ENCODE peak calls at places on chromosomes 7 and 10, in four cellular contexts. H is GM23248, X is mammary epithelial cell, W is PC-3. N is an unnamed sample.
A peak's percentile ranks its signal among the peaks of the same experiment; 100 is the strongest.

GRCh38 chr10:6494934-6495592 is 85.0 kb downstream of the PRKCQ start:
- DNase-seq in H (peak; percentile 11), X (no peak), W (no peak), N (no peak)

GRCh38 chr10:124425227-124425962 is 6.7 kb upstream of the OAT start:
- DNase-seq in H (no peak), X (no peak), W (no peak), N (no peak)

GRCh38 chr10:24882047-24882698 is 70.2 kb downstream of the PRTFDC1 start:
- DNase-seq in H (peak; percentile 65), X (peak; percentile 24), W (no peak), N (peak; percentile 84)

GRCh38 chr10:102675887-102676616 is 31.8 kb downstream of the TRIM8 start:
- DNase-seq in H (peak; percentile 72), X (peak; percentile 38), W (peak; percentile 55), N (peak; percentile 97)

GRCh38 chr7:2312272-2312929 is 1.8 kb downstream of the SNX8 start:
- DNase-seq in H (no peak), X (no peak), W (no peak), N (no peak)

GRCh38 chr10:24849537-24850299 is 102.7 kb downstream of the PRTFDC1 start:
- DNase-seq in H (no peak), X (peak; percentile 73), W (peak; percentile 82), N (peak; percentile 55)

GRCh38 chr7:66301249-66301648 is 96.1 kb downstream of the TPST1 start:
- DNase-seq in H (no peak), X (no peak), W (no peak), N (peak; percentile 29)

GRCh38 chr7:27661776-27662489 is 750 bp downstream of the HIBADH start:
- DNase-seq in H (peak; percentile 62), X (peak; percentile 45), W (no peak), N (no peak)

GRCh38 chr7:98136423-98136822 is 29.8 kb downstream of the LMTK2 start:
- DNase-seq in H (no peak), X (no peak), W (no peak), N (no peak)

GRCh38 chr7:4939971-4940720 is 18.8 kb downstream of the MMD2 start:
- DNase-seq in H (no peak), X (no peak), W (no peak), N (no peak)

GRCh38 chr7:26457702-26458327 is 166.2 kb downstream of the SNX10 start:
- DNase-seq in H (peak; percentile 19), X (no peak), W (no peak), N (no peak)

GRCh38 chr7:149281508-149282330 is 19.7 kb downstream of the ZNF783 start:
- DNase-seq in H (no peak), X (no peak), W (no peak), N (no peak)

GRCh38 chr10:85648279-85648754 is 718.3 kb downstream of the GRID1 start:
- DNase-seq in H (no peak), X (peak; percentile 5), W (no peak), N (peak; percentile 12)

GRCh38 chr10:112373912-112374338 is at the start of gene ACSL5:
- DNase-seq in H (no peak), X (no peak), W (no peak), N (no peak)

GRCh38 chr7:158355456-158356065 is 232.1 kb downstream of the PTPRN2 start:
- DNase-seq in H (peak; percentile 24), X (no peak), W (peak; percentile 58), N (no peak)

GRCh38 chr7:20019757-20020432 is 197.3 kb downstream of the MACC1 start:
- DNase-seq in H (no peak), X (no peak), W (no peak), N (no peak)

GRCh38 chr7:46630031-46630430 is 709.0 kb upstream of the IGFBP3 start:
- DNase-seq in H (peak; percentile 23), X (no peak), W (no peak), N (peak; percentile 71)

GRCh38 chr7:2794836-2795636 is 49.1 kb downstream of the GNA12 start:
- DNase-seq in H (no peak), X (no peak), W (no peak), N (no peak)

GRCh38 chr7:2399848-2400587 is 3.4 kb upstream of the CHST12 start:
- DNase-seq in H (peak; percentile 97), X (peak; percentile 70), W (peak; percentile 88), N (peak; percentile 97)

GRCh38 chr10:123399276-123399839 is 245.2 kb downstream of the BUB3 start:
- DNase-seq in H (no peak), X (no peak), W (no peak), N (no peak)

GRCh38 chr7:44282601-44283171 is 42.7 kb downstream of the CAMK2B start:
- DNase-seq in H (no peak), X (no peak), W (no peak), N (no peak)

GRCh38 chr10:77431209-77431611 is 206.4 kb downstream of the KCNMA1 start:
- DNase-seq in H (no peak), X (no peak), W (peak; percentile 85), N (no peak)

GRCh38 chr10:2949948-2950354 is 117.4 kb upstream of the PFKP start:
- DNase-seq in H (peak; percentile 89), X (peak; percentile 25), W (peak; percentile 50), N (peak; percentile 85)

GRCh38 chr7:50718876-50719275 is 63.8 kb downstream of the GRB10 start:
- DNase-seq in H (no peak), X (no peak), W (peak; percentile 34), N (no peak)

GRCh38 chr10:123526356-123527079 is 139.6 kb upstream of the GPR26 start:
- DNase-seq in H (no peak), X (no peak), W (no peak), N (no peak)

GRCh38 chr10:63502832-63503231 is 18.4 kb upstream of the REEP3 start:
- DNase-seq in H (no peak), X (no peak), W (no peak), N (no peak)

GRCh38 chr7:102050864-102051460 is 233.5 kb downstream of the CUX1 start:
- DNase-seq in H (no peak), X (peak; percentile 73), W (no peak), N (no peak)

GRCh38 chr10:57663401-57663800 is 604.3 kb downstream of the IPMK start:
- DNase-seq in H (no peak), X (no peak), W (no peak), N (no peak)

GRCh38 chr10:69684020-69684980 is 54.3 kb downstream of the FAM241B start:
- DNase-seq in H (peak; percentile 45), X (peak; percentile 61), W (peak; percentile 63), N (peak; percentile 40)

GRCh38 chr7:2734761-2735571 is 47.0 kb downstream of the AMZ1 start:
- DNase-seq in H (no peak), X (no peak), W (no peak), N (no peak)

GRCh38 chr10:99598011-99598410 is 22.2 kb downstream of the SLC25A28 start:
- DNase-seq in H (no peak), X (no peak), W (no peak), N (no peak)

DNA sequence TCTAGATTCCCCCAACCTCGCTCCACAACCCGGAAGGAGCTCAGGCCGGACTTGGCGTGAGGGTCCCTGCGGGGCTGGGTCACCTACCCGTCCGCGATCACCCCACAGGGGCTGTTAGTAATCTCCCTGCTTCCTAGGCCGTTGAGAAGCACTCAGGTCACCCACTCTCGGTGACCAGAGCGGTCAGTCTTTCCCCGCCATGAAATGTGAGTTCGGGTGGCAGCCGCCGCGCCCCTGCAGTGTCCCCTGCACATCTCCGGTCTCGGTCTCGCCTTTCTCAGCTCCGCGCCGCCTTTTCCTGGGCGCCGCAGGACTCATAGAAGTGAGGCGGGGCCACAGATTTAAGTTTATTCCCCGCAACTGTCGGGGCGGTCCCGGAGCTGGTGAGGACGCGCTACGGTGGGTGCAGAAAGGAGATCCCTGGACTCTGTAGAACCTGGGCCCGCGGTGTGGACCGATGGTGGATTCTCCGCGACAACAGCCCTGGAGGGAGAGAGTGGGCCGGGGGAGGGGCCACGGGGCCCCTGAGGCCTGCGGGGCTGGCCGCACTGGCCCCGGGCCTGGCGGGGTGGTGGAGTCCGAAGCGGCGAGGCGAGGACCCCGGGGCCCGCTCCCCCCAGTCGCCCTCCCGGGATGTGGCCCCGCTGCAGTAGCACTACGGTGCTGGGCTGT is 4.5 kb downstream of the FEZF1 start:
- DNase-seq in H (no peak), X (no peak), W (no peak), N (no peak)
- H3K27me3 ChIP-seq in H (peaks cover 74% of the 10 kb centered on the region), X (peaks cover 58% of the 10 kb centered on the region), W (no peaks in the 10 kb centered on the region), N (peaks cover 74% of the 10 kb centered on the region)

DNA sequence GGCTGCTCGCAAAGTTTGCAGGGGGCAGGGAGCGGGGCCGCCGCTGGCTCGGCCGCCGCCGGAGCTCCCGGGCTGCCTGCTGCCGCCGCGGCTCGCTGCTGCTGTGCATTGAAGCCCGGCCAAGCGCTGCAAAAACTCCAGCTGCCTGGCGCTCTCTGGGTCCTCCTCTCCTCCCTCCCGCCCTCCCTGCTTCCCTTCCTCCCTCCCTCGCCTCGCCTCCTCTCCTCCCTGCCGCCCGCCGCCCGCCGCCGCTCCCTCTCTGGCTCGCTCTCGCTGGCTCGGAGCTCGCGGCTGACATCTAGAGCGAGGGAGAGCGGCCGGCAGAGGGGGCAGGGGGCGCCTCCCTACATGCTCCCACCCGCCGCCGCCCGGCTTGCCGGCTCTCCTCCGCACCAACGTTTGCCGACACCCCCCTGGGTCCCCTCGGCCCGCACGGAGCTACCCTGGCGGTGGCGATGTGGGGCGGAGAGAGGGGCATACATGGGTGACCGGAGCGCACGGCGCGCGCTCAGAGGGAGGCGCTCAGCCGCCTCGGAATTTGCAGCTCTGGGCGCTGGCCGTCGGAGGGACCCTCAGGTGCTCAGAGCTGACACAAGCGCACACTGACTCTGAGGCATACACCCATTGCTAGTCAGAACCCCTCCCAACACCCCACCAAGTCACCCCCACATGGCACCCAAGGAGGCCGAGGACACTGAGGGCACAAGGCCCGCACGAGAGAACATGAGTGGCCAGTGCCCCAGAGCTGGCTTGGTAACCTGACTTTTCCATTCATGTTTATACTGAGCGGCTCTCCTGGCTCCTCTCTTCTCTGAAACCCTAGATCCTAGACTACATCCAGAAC is 1.2 kb upstream of the PLXNA4 start:
- DNase-seq in H (peak; percentile 72), X (peak; percentile 14), W (peak; percentile 21), N (peak; percentile 62)
- TF ChIP-seq EZH2 in H (peak; percentile 79), X (peak; percentile 85), W (no peak), N (peak; percentile 58)

GRCh38 chr7:156039194-156039593 is 226.9 kb upstream of the SHH start:
- DNase-seq in H (no peak), X (no peak), W (no peak), N (no peak)
- H3K27me3 ChIP-seq in H (no peaks in the 10 kb centered on the region), X (no peaks in the 10 kb centered on the region), W (no peaks in the 10 kb centered on the region), N (no peaks in the 10 kb centered on the region)

GRCh38 chr7:76282344-76283253 is 19.9 kb upstream of the HSPB1 start:
- DNase-seq in H (peak; percentile 51), X (no peak), W (no peak), N (no peak)
- TF ChIP-seq EZH2 in H (no peak), X (peak; percentile 51), W (no peak), N (peak; percentile 71)

GRCh38 chr7:117719377-117719776 is 153.9 kb downstream of the CTTNBP2 start:
- DNase-seq in H (no peak), X (no peak), W (no peak), N (no peak)

GRCh38 chr7:117715784-117716445 is 157.3 kb downstream of the CTTNBP2 start:
- DNase-seq in H (peak; percentile 61), X (peak; percentile 37), W (peak; percentile 72), N (peak; percentile 32)

GRCh38 chr7:117718116-117718515 is 155.1 kb downstream of the CTTNBP2 start:
- DNase-seq in H (no peak), X (no peak), W (no peak), N (no peak)

GRCh38 chr7:117716707-117717294 is 156.4 kb downstream of the CTTNBP2 start:
- DNase-seq in H (no peak), X (no peak), W (no peak), N (no peak)

GRCh38 chr7:117717341-117717740 is 155.9 kb downstream of the CTTNBP2 start:
- DNase-seq in H (no peak), X (no peak), W (no peak), N (no peak)
- H3K27me3 ChIP-seq in H (peaks cover 10% of the 10 kb centered on the region), X (no peaks in the 10 kb centered on the region), W (peaks cover 3% of the 10 kb centered on the region), N (no peaks in the 10 kb centered on the region)

N was measured in astrocyte.